ENCODE peak calls at places on chromosomes 5 and 9, in eight cellular contexts. One of them, this sample, is unnamed.

GRCh38 chr9:109047259-109047658 is 34.0 kb upstream of the CTNNAL1 start:
- DNase-seq in activated CD4-positive, CD25-positive, alpha-beta regulatory T cell: no peak
- DNase-seq in HCT116: no peak
- DNase-seq in fibroblast of mammary gland: no peak
- DNase-seq in activated gamma-delta T cell treated with anti-CD3 and anti-CD28 coated beads, Interleukin-2, amount 50 U/mL, for 16 hours: no peak
- DNase-seq in kidney tubule cell: no peak
- DNase-seq in choroid plexus epithelial cell: no peak
- DNase-seq in body of pancreas: no peak
- DNase-seq in this sample: no peak

GRCh38 chr5:55402199-55402598 is 94.4 kb downstream of the MTREX start:
- DNase-seq in choroid plexus epithelial cell: no peak
- DNase-seq in activated gamma-delta T cell treated with anti-CD3 and anti-CD28 coated beads, Interleukin-2, amount 50 U/mL, for 16 hours: no peak
- DNase-seq in fibroblast of mammary gland: no peak
- DNase-seq in kidney tubule cell: no peak
- DNase-seq in body of pancreas: no peak
- DNase-seq in HCT116: no peak
- DNase-seq in activated CD4-positive, CD25-positive, alpha-beta regulatory T cell: no peak
- DNase-seq in this sample: no peak

GRCh38 chr5:153276151-153276550 is 214.3 kb upstream of the GRIA1 start:
- DNase-seq in activated CD4-positive, CD25-positive, alpha-beta regulatory T cell: no peak
- DNase-seq in body of pancreas: peak
- DNase-seq in kidney tubule cell: peak
- DNase-seq in choroid plexus epithelial cell: peak
- DNase-seq in activated gamma-delta T cell treated with anti-CD3 and anti-CD28 coated beads, Interleukin-2, amount 50 U/mL, for 16 hours: no peak
- DNase-seq in HCT116: no peak
- DNase-seq in fibroblast of mammary gland: peak
- DNase-seq in this sample: peak

GRCh38 chr5:176151286-176151685 is 86.9 kb upstream of the SIMC1 start:
- DNase-seq in body of pancreas: no peak
- DNase-seq in fibroblast of mammary gland: peak
- DNase-seq in activated gamma-delta T cell treated with anti-CD3 and anti-CD28 coated beads, Interleukin-2, amount 50 U/mL, for 16 hours: no peak
- DNase-seq in kidney tubule cell: peak
- DNase-seq in activated CD4-positive, CD25-positive, alpha-beta regulatory T cell: no peak
- DNase-seq in choroid plexus epithelial cell: peak
- DNase-seq in HCT116: no peak
- DNase-seq in this sample: no peak

GRCh38 chr5:179327026-179327735 is 18.1 kb downstream of the ADAMTS2 start:
- DNase-seq in HCT116: no peak
- DNase-seq in kidney tubule cell: no peak
- DNase-seq in activated CD4-positive, CD25-positive, alpha-beta regulatory T cell: no peak
- DNase-seq in fibroblast of mammary gland: no peak
- DNase-seq in choroid plexus epithelial cell: no peak
- DNase-seq in activated gamma-delta T cell treated with anti-CD3 and anti-CD28 coated beads, Interleukin-2, amount 50 U/mL, for 16 hours: no peak
- DNase-seq in body of pancreas: no peak
- DNase-seq in this sample: no peak

GRCh38 chr5:127320032-127320945 is 29.7 kb downstream of the MEGF10 start:
- DNase-seq in fibroblast of mammary gland: peak
- DNase-seq in activated gamma-delta T cell treated with anti-CD3 and anti-CD28 coated beads, Interleukin-2, amount 50 U/mL, for 16 hours: no peak
- DNase-seq in HCT116: no peak
- DNase-seq in body of pancreas: peak
- DNase-seq in activated CD4-positive, CD25-positive, alpha-beta regulatory T cell: no peak
- DNase-seq in kidney tubule cell: peak
- DNase-seq in choroid plexus epithelial cell: peak
- DNase-seq in this sample: no peak

GRCh38 chr9:104879555-104880318 is 48.2 kb downstream of the ABCA1 start:
- DNase-seq in activated CD4-positive, CD25-positive, alpha-beta regulatory T cell: no peak
- DNase-seq in activated gamma-delta T cell treated with anti-CD3 and anti-CD28 coated beads, Interleukin-2, amount 50 U/mL, for 16 hours: no peak
- DNase-seq in body of pancreas: no peak
- DNase-seq in fibroblast of mammary gland: peak
- DNase-seq in kidney tubule cell: no peak
- DNase-seq in choroid plexus epithelial cell: peak
- DNase-seq in HCT116: no peak
- DNase-seq in this sample: peak

GRCh38 chr5:165996484-165996883 is 2295.0 kb upstream of the WWC1 start:
- DNase-seq in activated gamma-delta T cell treated with anti-CD3 and anti-CD28 coated beads, Interleukin-2, amount 50 U/mL, for 16 hours: no peak
- DNase-seq in fibroblast of mammary gland: no peak
- DNase-seq in activated CD4-positive, CD25-positive, alpha-beta regulatory T cell: no peak
- DNase-seq in choroid plexus epithelial cell: peak
- DNase-seq in body of pancreas: no peak
- DNase-seq in kidney tubule cell: no peak
- DNase-seq in HCT116: no peak
- DNase-seq in this sample: no peak

GRCh38 chr5:37938861-37939260 is 99.0 kb upstream of the GDNF start:
- DNase-seq in fibroblast of mammary gland: no peak
- DNase-seq in choroid plexus epithelial cell: no peak
- DNase-seq in HCT116: no peak
- DNase-seq in activated CD4-positive, CD25-positive, alpha-beta regulatory T cell: no peak
- DNase-seq in body of pancreas: no peak
- DNase-seq in activated gamma-delta T cell treated with anti-CD3 and anti-CD28 coated beads, Interleukin-2, amount 50 U/mL, for 16 hours: no peak
- DNase-seq in kidney tubule cell: no peak
- DNase-seq in this sample: no peak

GRCh38 chr5:14806452-14806851 is 65.1 kb downstream of the ANKH start:
- DNase-seq in activated gamma-delta T cell treated with anti-CD3 and anti-CD28 coated beads, Interleukin-2, amount 50 U/mL, for 16 hours: no peak
- DNase-seq in HCT116: no peak
- DNase-seq in fibroblast of mammary gland: peak
- DNase-seq in activated CD4-positive, CD25-positive, alpha-beta regulatory T cell: no peak
- DNase-seq in choroid plexus epithelial cell: peak
- DNase-seq in body of pancreas: peak
- DNase-seq in kidney tubule cell: no peak
- DNase-seq in this sample: peak

GRCh38 chr9:13555516-13555915 is 276.0 kb upstream of the MPDZ start:
- DNase-seq in activated CD4-positive, CD25-positive, alpha-beta regulatory T cell: no peak
- DNase-seq in kidney tubule cell: no peak
- DNase-seq in fibroblast of mammary gland: no peak
- DNase-seq in activated gamma-delta T cell treated with anti-CD3 and anti-CD28 coated beads, Interleukin-2, amount 50 U/mL, for 16 hours: no peak
- DNase-seq in choroid plexus epithelial cell: no peak
- DNase-seq in HCT116: no peak
- DNase-seq in body of pancreas: no peak
- DNase-seq in this sample: no peak